ENCODE peak calls at places on chromosomes 7 and 10, in ten cellular contexts. One of them, this sample, is unnamed.

GRCh38 chr7:81025360-81025759 is 106.5 kb upstream of the SEMA3C start:
- DNase-seq in fibroblast of lung: no peak
- DNase-seq in GM12878: no peak
- DNase-seq in neuronal stem cell: no peak
- DNase-seq in GM23248: no peak
- DNase-seq in IMR-90: no peak
- DNase-seq in endodermal cell: no peak
- DNase-seq in PC-3: peak; percentile 58
- DNase-seq in H9: no peak
- DNase-seq in kidney: no peak
- DNase-seq in this sample: no peak

GRCh38 chr7:155252388-155252957 is 45.2 kb upstream of the INSIG1 start:
- DNase-seq in IMR-90: peak; percentile 13
- DNase-seq in GM12878: no peak
- DNase-seq in GM23248: peak; percentile 57
- DNase-seq in fibroblast of lung: peak; percentile 77
- DNase-seq in neuronal stem cell: no peak
- DNase-seq in endodermal cell: no peak
- DNase-seq in kidney: no peak
- DNase-seq in PC-3: peak; percentile 29
- DNase-seq in H9: no peak
- DNase-seq in this sample: no peak

GRCh38 chr7:74288034-74288881 is 949 bp upstream of the CLIP2 start:
- DNase-seq in IMR-90: no peak
- DNase-seq in kidney: no peak
- DNase-seq in GM23248: peak; percentile 36
- DNase-seq in endodermal cell: no peak
- DNase-seq in PC-3: no peak
- DNase-seq in fibroblast of lung: peak; percentile 34
- DNase-seq in GM12878: no peak
- DNase-seq in H9: no peak
- DNase-seq in neuronal stem cell: no peak
- DNase-seq in this sample: peak; percentile 53

GRCh38 chr7:45644237-45644636 is 70.1 kb downstream of the ADCY1 start:
- DNase-seq in PC-3: no peak
- DNase-seq in GM23248: no peak
- DNase-seq in neuronal stem cell: no peak
- DNase-seq in GM12878: no peak
- DNase-seq in endodermal cell: no peak
- DNase-seq in IMR-90: no peak
- DNase-seq in fibroblast of lung: no peak
- DNase-seq in kidney: no peak
- DNase-seq in H9: no peak
- DNase-seq in this sample: no peak

GRCh38 chr10:13820591-13821377 is 234.0 kb downstream of the PRPF18 start:
- DNase-seq in H9: no peak
- DNase-seq in fibroblast of lung: no peak
- DNase-seq in kidney: no peak
- DNase-seq in endodermal cell: peak; percentile 63
- DNase-seq in GM23248: no peak
- DNase-seq in GM12878: no peak
- DNase-seq in neuronal stem cell: no peak
- DNase-seq in PC-3: no peak
- DNase-seq in IMR-90: no peak
- DNase-seq in this sample: no peak

GRCh38 chr10:1395025-1395981 is 339.1 kb downstream of the WDR37 start:
- DNase-seq in PC-3: no peak
- DNase-seq in GM23248: no peak
- DNase-seq in IMR-90: no peak
- DNase-seq in fibroblast of lung: no peak
- DNase-seq in GM12878: no peak
- DNase-seq in neuronal stem cell: no peak
- DNase-seq in kidney: no peak
- DNase-seq in endodermal cell: no peak
- DNase-seq in H9: no peak
- DNase-seq in this sample: no peak

GRCh38 chr7:20064974-20065862 is 152.0 kb downstream of the MACC1 start:
- DNase-seq in fibroblast of lung: peak; percentile 78
- DNase-seq in kidney: no peak
- DNase-seq in PC-3: no peak
- DNase-seq in neuronal stem cell: no peak
- DNase-seq in H9: no peak
- DNase-seq in IMR-90: peak; percentile 12
- DNase-seq in GM12878: peak; percentile 57
- DNase-seq in endodermal cell: no peak
- DNase-seq in GM23248: peak; percentile 81
- DNase-seq in this sample: no peak

GRCh38 chr7:28840515-28841125 is 117.5 kb downstream of the TRIL start:
- DNase-seq in kidney: no peak
- DNase-seq in endodermal cell: no peak
- DNase-seq in fibroblast of lung: peak; percentile 12
- DNase-seq in IMR-90: no peak
- DNase-seq in H9: no peak
- DNase-seq in neuronal stem cell: no peak
- DNase-seq in GM23248: peak; percentile 53
- DNase-seq in PC-3: peak; percentile 18
- DNase-seq in GM12878: no peak
- DNase-seq in this sample: no peak

GRCh38 chr7:157310676-157311185 is 26.1 kb upstream of the DNAJB6 start:
- DNase-seq in GM23248: no peak
- DNase-seq in fibroblast of lung: no peak
- DNase-seq in kidney: no peak
- DNase-seq in neuronal stem cell: no peak
- DNase-seq in H9: peak; percentile 83
- DNase-seq in IMR-90: peak; percentile 19
- DNase-seq in endodermal cell: peak; percentile 87
- DNase-seq in GM12878: no peak
- DNase-seq in PC-3: peak; percentile 64
- DNase-seq in this sample: no peak

GRCh38 chr10:34121125-34121973 is 693.7 kb downstream of the PARD3 start:
- DNase-seq in IMR-90: no peak
- DNase-seq in H9: no peak
- DNase-seq in fibroblast of lung: no peak
- DNase-seq in endodermal cell: no peak
- DNase-seq in GM12878: no peak
- DNase-seq in PC-3: no peak
- DNase-seq in neuronal stem cell: no peak
- DNase-seq in GM23248: no peak
- DNase-seq in kidney: no peak
- DNase-seq in this sample: no peak

GRCh38 chr7:100602889-100603696 is 930 bp downstream of the PCOLCE start:
- DNase-seq in GM12878: no peak
- DNase-seq in PC-3: no peak
- DNase-seq in GM23248: peak; percentile 86
- DNase-seq in neuronal stem cell: no peak
- DNase-seq in fibroblast of lung: peak; percentile 87
- DNase-seq in endodermal cell: peak; percentile 90
- DNase-seq in kidney: peak; percentile 89
- DNase-seq in H9: peak; percentile 92
- DNase-seq in IMR-90: peak; percentile 82
- DNase-seq in this sample: peak; percentile 56

GRCh38 chr10:12657489-12657888 is 308.1 kb downstream of the CAMK1D start:
- DNase-seq in fibroblast of lung: no peak
- DNase-seq in PC-3: no peak
- DNase-seq in H9: no peak
- DNase-seq in kidney: no peak
- DNase-seq in endodermal cell: no peak
- DNase-seq in IMR-90: no peak
- DNase-seq in neuronal stem cell: no peak
- DNase-seq in GM12878: no peak
- DNase-seq in GM23248: no peak
- DNase-seq in this sample: no peak
- H3K4me1 ChIP-seq in fibroblast of lung: no peaks in the 10 kb centered on the region
- H3K4me1 ChIP-seq in PC-3: no peaks in the 10 kb centered on the region
- H3K4me1 ChIP-seq in H9: no peaks in the 10 kb centered on the region
- H3K4me1 ChIP-seq in kidney: no peaks in the 10 kb centered on the region
- H3K4me1 ChIP-seq in endodermal cell: no peaks in the 10 kb centered on the region
- H3K4me1 ChIP-seq in IMR-90: no peaks in the 10 kb centered on the region
- H3K4me1 ChIP-seq in neuronal stem cell: no peaks in the 10 kb centered on the region
- H3K4me1 ChIP-seq in GM12878: peaks cover 5% of the 10 kb centered on the region
- H3K4me1 ChIP-seq in GM23248: no peaks in the 10 kb centered on the region
- H3K4me1 ChIP-seq in this sample: no peaks in the 10 kb centered on the region

DNA sequence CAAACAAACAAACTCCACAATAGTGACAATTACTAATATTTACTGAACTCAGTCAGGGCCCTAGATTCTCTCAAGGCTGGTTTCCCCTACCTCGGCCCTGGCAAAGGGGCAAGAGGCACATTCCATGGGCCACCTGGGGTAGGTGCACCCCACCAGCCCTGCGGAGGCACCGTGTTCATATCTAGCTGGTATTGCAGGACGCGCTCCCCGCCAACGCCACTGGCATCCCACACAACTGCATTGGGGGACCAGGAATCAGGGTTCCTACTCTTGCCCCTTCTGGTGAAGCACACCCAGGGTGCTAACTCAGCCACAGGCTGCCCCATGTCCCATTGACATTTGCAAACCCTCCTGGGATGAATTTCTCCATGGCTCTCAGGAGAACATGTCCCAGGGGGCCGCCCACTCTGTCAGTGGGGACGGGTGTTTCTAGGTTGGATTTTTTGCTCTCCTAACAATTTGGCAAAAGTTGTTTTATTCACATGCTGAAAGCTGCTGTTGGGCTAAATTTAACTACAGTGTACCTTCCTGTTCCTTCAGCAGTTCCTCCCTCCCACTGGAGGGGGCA is 76.7 kb downstream of the ZRANB1 start:
- DNase-seq in endodermal cell: no peak
- DNase-seq in GM23248: no peak
- DNase-seq in IMR-90: no peak
- DNase-seq in GM12878: no peak
- DNase-seq in PC-3: no peak
- DNase-seq in H9: no peak
- DNase-seq in neuronal stem cell: no peak
- DNase-seq in kidney: peak; percentile 47
- DNase-seq in fibroblast of lung: no peak
- DNase-seq in this sample: no peak
- H3K9ac ChIP-seq in endodermal cell: no peak overlapping the region
- H3K9ac ChIP-seq in GM23248: no peak overlapping the region
- H3K9ac ChIP-seq in IMR-90: no peak overlapping the region
- H3K9ac ChIP-seq in GM12878: no peak overlapping the region
- H3K9ac ChIP-seq in PC-3: no peak overlapping the region
- H3K9ac ChIP-seq in H9: no peak overlapping the region
- H3K9ac ChIP-seq in neuronal stem cell: no peak overlapping the region
- H3K9ac ChIP-seq in kidney: no peak overlapping the region
- H3K9ac ChIP-seq in fibroblast of lung: no peak overlapping the region
- H3K9ac ChIP-seq in this sample: no peak overlapping the region

GRCh38 chr10:127997937-127998336 is 91.0 kb downstream of the PTPRE start:
- DNase-seq in H9: no peak
- DNase-seq in fibroblast of lung: no peak
- DNase-seq in PC-3: no peak
- DNase-seq in GM12878: no peak
- DNase-seq in endodermal cell: no peak
- DNase-seq in kidney: no peak
- DNase-seq in IMR-90: no peak
- DNase-seq in neuronal stem cell: no peak
- DNase-seq in GM23248: no peak
- DNase-seq in this sample: no peak
- H3K27ac ChIP-seq in H9: no peak overlapping the region
- H3K27ac ChIP-seq in fibroblast of lung: no peak overlapping the region
- H3K27ac ChIP-seq in PC-3: no peak overlapping the region
- H3K27ac ChIP-seq in GM12878: no peak overlapping the region
- H3K27ac ChIP-seq in endodermal cell: no peak overlapping the region
- H3K27ac ChIP-seq in kidney: no peak overlapping the region
- H3K27ac ChIP-seq in IMR-90: no peak overlapping the region
- H3K27ac ChIP-seq in neuronal stem cell: no peak overlapping the region
- H3K27ac ChIP-seq in GM23248: no peak overlapping the region
- H3K27ac ChIP-seq in this sample: no peak overlapping the region

GRCh38 chr7:55189447-55189760 is 170.6 kb downstream of the EGFR start:
- DNase-seq in IMR-90: no peak
- DNase-seq in endodermal cell: no peak
- DNase-seq in PC-3: no peak
- DNase-seq in GM23248: no peak
- DNase-seq in H9: no peak
- DNase-seq in kidney: no peak
- DNase-seq in GM12878: no peak
- DNase-seq in fibroblast of lung: peak; percentile 38
- DNase-seq in neuronal stem cell: no peak
- DNase-seq in this sample: no peak

GRCh38 chr7:55187701-55188491 is 169.1 kb downstream of the EGFR start:
- DNase-seq in PC-3: no peak
- DNase-seq in GM23248: no peak
- DNase-seq in endodermal cell: no peak
- DNase-seq in H9: no peak
- DNase-seq in GM12878: no peak
- DNase-seq in kidney: no peak
- DNase-seq in fibroblast of lung: no peak
- DNase-seq in neuronal stem cell: no peak
- DNase-seq in IMR-90: no peak
- DNase-seq in this sample: peak; percentile 51

GRCh38 chr7:55190511-55191160 is 171.8 kb downstream of the EGFR start:
- DNase-seq in kidney: no peak
- DNase-seq in neuronal stem cell: no peak
- DNase-seq in PC-3: no peak
- DNase-seq in GM23248: no peak
- DNase-seq in endodermal cell: no peak
- DNase-seq in IMR-90: no peak
- DNase-seq in GM12878: no peak
- DNase-seq in fibroblast of lung: no peak
- DNase-seq in H9: no peak
- DNase-seq in this sample: no peak

GRCh38 chr7:55189878-55190436 is 171.1 kb downstream of the EGFR start:
- DNase-seq in neuronal stem cell: no peak
- DNase-seq in GM12878: no peak
- DNase-seq in fibroblast of lung: no peak
- DNase-seq in endodermal cell: no peak
- DNase-seq in H9: no peak
- DNase-seq in PC-3: no peak
- DNase-seq in GM23248: no peak
- DNase-seq in kidney: no peak
- DNase-seq in IMR-90: no peak
- DNase-seq in this sample: no peak

DNA sequence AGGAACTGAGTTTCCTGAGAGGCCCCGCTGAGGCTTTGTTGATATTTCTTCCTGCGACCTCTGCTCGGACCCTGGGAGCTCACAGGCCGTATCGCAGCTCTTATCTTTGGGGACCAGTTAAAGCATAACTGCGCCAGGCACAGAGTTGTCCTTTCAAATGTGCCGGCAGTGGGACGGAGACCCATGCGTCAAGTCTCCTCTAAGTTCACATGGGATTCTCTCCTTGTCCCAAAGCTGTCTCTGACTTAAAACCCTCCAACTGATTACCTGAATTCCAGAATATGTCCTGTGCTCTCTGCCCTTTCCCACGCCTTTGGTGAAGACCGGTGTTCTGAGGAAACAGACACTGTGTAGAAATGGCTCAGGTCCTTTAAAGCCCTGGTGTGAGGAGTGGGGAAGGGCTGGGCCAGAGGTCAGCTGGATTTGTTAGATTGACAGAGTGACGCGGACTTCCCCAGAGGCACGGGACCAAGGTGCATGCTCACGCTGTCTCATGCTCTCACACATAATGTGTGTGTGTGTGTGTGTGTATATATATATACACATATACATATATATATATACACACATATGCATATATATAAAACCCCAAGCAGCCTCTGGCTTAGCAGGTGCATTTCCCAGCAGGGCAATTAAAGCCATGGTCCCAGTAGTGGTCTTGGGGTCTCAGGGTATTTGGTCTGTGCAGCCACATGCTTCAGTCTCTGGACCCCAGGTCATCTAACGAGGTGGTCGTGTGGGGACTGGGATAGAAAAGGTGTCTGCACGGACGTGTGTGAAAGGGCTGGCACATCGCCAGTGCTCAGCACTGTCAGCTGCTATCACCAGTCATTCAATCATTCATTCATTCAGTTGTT is 170.0 kb downstream of the EGFR start:
- DNase-seq in kidney: no peak
- DNase-seq in endodermal cell: no peak
- DNase-seq in H9: no peak
- DNase-seq in GM12878: no peak
- DNase-seq in neuronal stem cell: no peak
- DNase-seq in IMR-90: no peak
- DNase-seq in fibroblast of lung: no peak
- DNase-seq in PC-3: no peak
- DNase-seq in GM23248: no peak
- DNase-seq in this sample: peak; percentile 55
- H3K4me1 ChIP-seq in kidney: peaks cover 9% of the 10 kb centered on the region
- H3K4me1 ChIP-seq in endodermal cell: no peaks in the 10 kb centered on the region
- H3K4me1 ChIP-seq in H9: peaks cover 28% of the 10 kb centered on the region
- H3K4me1 ChIP-seq in GM12878: no peaks in the 10 kb centered on the region
- H3K4me1 ChIP-seq in neuronal stem cell: peaks cover 19% of the 10 kb centered on the region
- H3K4me1 ChIP-seq in IMR-90: peaks cover 47% of the 10 kb centered on the region
- H3K4me1 ChIP-seq in fibroblast of lung: peaks cover 40% of the 10 kb centered on the region
- H3K4me1 ChIP-seq in PC-3: peaks cover 44% of the 10 kb centered on the region
- H3K4me1 ChIP-seq in GM23248: peaks cover 31% of the 10 kb centered on the region
- H3K4me1 ChIP-seq in this sample: peaks cover 7% of the 10 kb centered on the region